ENCODE peak calls at places on chromosomes 2 and 18, in five cellular contexts. One of them, this sample, is unnamed.
A peak's percentile ranks its signal among the peaks of the same experiment; 100 is the strongest.

GRCh38 chr2:107407974-107408373 is 418.7 kb upstream of the RGPD4 start:
- DNase-seq in fibroblast of lung: no peak
- DNase-seq in heart right ventricle: no peak
- DNase-seq in pancreas: no peak
- DNase-seq in HCT116: no peak
- DNase-seq in this sample: no peak

GRCh38 chr2:235711527-235711926 is 217.7 kb downstream of the AGAP1 start:
- DNase-seq in HCT116: no peak
- DNase-seq in pancreas: no peak
- DNase-seq in heart right ventricle: no peak
- DNase-seq in fibroblast of lung: no peak
- DNase-seq in this sample: no peak

GRCh38 chr2:67079729-67080128 is 317.4 kb upstream of the ETAA1 start:
- DNase-seq in HCT116: no peak
- DNase-seq in fibroblast of lung: no peak
- DNase-seq in pancreas: no peak
- DNase-seq in heart right ventricle: no peak
- DNase-seq in this sample: no peak

GRCh38 chr2:207791579-207792243 is 22.0 kb upstream of the FZD5 start:
- DNase-seq in HCT116: no peak
- DNase-seq in heart right ventricle: no peak
- DNase-seq in pancreas: no peak
- DNase-seq in fibroblast of lung: no peak
- DNase-seq in this sample: no peak

GRCh38 chr2:30677231-30677630 is 130.0 kb downstream of the CAPN13 start:
- DNase-seq in fibroblast of lung: no peak
- DNase-seq in pancreas: no peak
- DNase-seq in heart right ventricle: no peak
- DNase-seq in HCT116: no peak
- DNase-seq in this sample: no peak

GRCh38 chr2:219645631-219646527 is 18.4 kb downstream of the SLC4A3 start:
- DNase-seq in fibroblast of lung: peak; percentile 85
- DNase-seq in HCT116: peak; percentile 65
- DNase-seq in heart right ventricle: no peak
- DNase-seq in pancreas: no peak
- DNase-seq in this sample: no peak

GRCh38 chr2:31992934-31993333 is 17.9 kb downstream of the MEMO1 start:
- DNase-seq in pancreas: no peak
- DNase-seq in HCT116: no peak
- DNase-seq in heart right ventricle: no peak
- DNase-seq in fibroblast of lung: no peak
- DNase-seq in this sample: no peak

GRCh38 chr2:15973446-15974202 is 33.3 kb downstream of the MYCN start:
- DNase-seq in pancreas: no peak
- DNase-seq in heart right ventricle: no peak
- DNase-seq in HCT116: no peak
- DNase-seq in fibroblast of lung: no peak
- DNase-seq in this sample: no peak

GRCh38 chr18:62294073-62294472 is 31.0 kb upstream of the TNFRSF11A start:
- DNase-seq in fibroblast of lung: no peak
- DNase-seq in pancreas: no peak
- DNase-seq in HCT116: no peak
- DNase-seq in heart right ventricle: no peak
- DNase-seq in this sample: no peak

GRCh38 chr18:79049506-79049905 is 19.7 kb upstream of the ATP9B start:
- DNase-seq in HCT116: no peak
- DNase-seq in heart right ventricle: no peak
- DNase-seq in fibroblast of lung: no peak
- DNase-seq in pancreas: no peak
- DNase-seq in this sample: no peak

GRCh38 chr18:79047556-79048244 is 21.5 kb upstream of the ATP9B start:
- DNase-seq in heart right ventricle: no peak
- DNase-seq in pancreas: no peak
- DNase-seq in fibroblast of lung: no peak
- DNase-seq in HCT116: no peak
- DNase-seq in this sample: no peak

GRCh38 chr18:79046522-79046921 is 22.7 kb upstream of the ATP9B start:
- DNase-seq in HCT116: no peak
- DNase-seq in pancreas: no peak
- DNase-seq in heart right ventricle: no peak
- DNase-seq in fibroblast of lung: no peak
- DNase-seq in this sample: no peak

GRCh38 chr18:79050005-79050404 is 19.2 kb upstream of the ATP9B start:
- DNase-seq in HCT116: no peak
- DNase-seq in heart right ventricle: no peak
- DNase-seq in pancreas: no peak
- DNase-seq in fibroblast of lung: no peak
- DNase-seq in this sample: no peak

DNA sequence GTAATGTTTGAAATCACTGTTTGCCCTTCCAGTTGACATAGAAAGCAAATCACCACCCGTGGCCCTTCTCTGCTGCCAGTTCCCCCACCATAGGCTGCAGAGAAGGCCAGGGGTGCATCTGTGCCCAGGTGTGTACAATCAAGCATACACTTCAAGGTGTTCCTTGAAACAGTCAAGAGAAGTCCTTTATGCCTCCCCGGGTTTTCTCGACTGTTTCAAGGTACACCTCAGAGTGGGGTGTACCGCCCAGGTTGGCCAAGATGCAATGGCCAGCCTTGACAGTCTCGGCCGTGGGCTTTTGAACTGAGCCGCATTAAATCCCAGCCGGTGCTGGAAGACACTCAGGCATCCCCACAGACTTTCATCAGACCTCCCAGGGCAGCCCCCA is 21.0 kb upstream of the ATP9B start:
- DNase-seq in fibroblast of lung: no peak
- DNase-seq in HCT116: no peak
- DNase-seq in heart right ventricle: no peak
- DNase-seq in pancreas: no peak
- DNase-seq in this sample: no peak
- H3K27me3 ChIP-seq in fibroblast of lung: no peaks in the 10 kb centered on the region
- H3K27me3 ChIP-seq in HCT116: no peaks in the 10 kb centered on the region
- H3K27me3 ChIP-seq in heart right ventricle: peaks cover 5% of the 10 kb centered on the region
- H3K27me3 ChIP-seq in pancreas: no peaks in the 10 kb centered on the region
- H3K27me3 ChIP-seq in this sample: no peaks in the 10 kb centered on the region

GRCh38 chr18:72107647-72108046 is 436.5 kb downstream of the CBLN2 start:
- DNase-seq in HCT116: no peak
- DNase-seq in pancreas: no peak
- DNase-seq in heart right ventricle: no peak
- DNase-seq in fibroblast of lung: peak; percentile 4
- DNase-seq in this sample: no peak
- H3K27ac ChIP-seq in HCT116: no peak overlapping the region
- H3K27ac ChIP-seq in pancreas: no peak overlapping the region
- H3K27ac ChIP-seq in heart right ventricle: no peak overlapping the region
- H3K27ac ChIP-seq in fibroblast of lung: no peak overlapping the region
- H3K27ac ChIP-seq in this sample: no peak overlapping the region

DNA sequence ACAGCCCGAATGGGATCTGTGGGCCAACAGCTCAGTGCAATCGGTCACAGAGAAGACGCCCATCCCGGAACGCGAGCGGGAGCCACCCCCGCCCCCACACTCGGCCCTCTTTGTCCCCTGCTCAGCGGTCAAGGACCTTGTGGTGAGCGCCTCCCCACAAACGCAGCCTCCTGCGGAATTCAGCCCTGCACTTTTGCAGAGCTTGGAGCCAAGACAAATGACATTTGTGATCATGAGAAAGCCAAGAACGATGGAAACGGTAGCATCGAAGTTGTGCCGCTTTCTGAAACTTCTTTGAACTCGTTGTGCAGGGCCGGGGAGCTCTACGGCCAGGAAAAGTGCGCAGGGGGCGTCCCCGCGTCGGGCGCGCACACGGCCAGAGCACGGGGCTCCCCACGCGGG is 6.7 kb upstream of the SALL3 start:
- DNase-seq in HCT116: no peak
- DNase-seq in heart right ventricle: no peak
- DNase-seq in pancreas: no peak
- DNase-seq in fibroblast of lung: no peak
- DNase-seq in this sample: no peak
- H3K27me3 ChIP-seq in HCT116: no peaks in the 10 kb centered on the region
- H3K27me3 ChIP-seq in heart right ventricle: peaks cover 93% of the 10 kb centered on the region
- H3K27me3 ChIP-seq in pancreas: peaks cover 5% of the 10 kb centered on the region
- H3K27me3 ChIP-seq in fibroblast of lung: peaks cover 14% of the 10 kb centered on the region
- H3K27me3 ChIP-seq in this sample: no peaks in the 10 kb centered on the region

GRCh38 chr2:152407806-152408205 is 72.8 kb downstream of the FMNL2 start:
- DNase-seq in fibroblast of lung: no peak
- DNase-seq in heart right ventricle: no peak
- DNase-seq in pancreas: no peak
- DNase-seq in HCT116: no peak
- DNase-seq in this sample: no peak

GRCh38 chr2:152407204-152407721 is 72.3 kb downstream of the FMNL2 start:
- DNase-seq in fibroblast of lung: peak; percentile 35
- DNase-seq in heart right ventricle: peak; percentile 40
- DNase-seq in pancreas: no peak
- DNase-seq in HCT116: no peak
- DNase-seq in this sample: peak; percentile 73

GRCh38 chr2:152411154-152411553 is 76.2 kb downstream of the FMNL2 start:
- DNase-seq in fibroblast of lung: no peak
- DNase-seq in HCT116: no peak
- DNase-seq in heart right ventricle: no peak
- DNase-seq in pancreas: no peak
- DNase-seq in this sample: no peak

GRCh38 chr2:152408260-152408659 is 73.3 kb downstream of the FMNL2 start:
- DNase-seq in fibroblast of lung: no peak
- DNase-seq in heart right ventricle: no peak
- DNase-seq in pancreas: no peak
- DNase-seq in HCT116: no peak
- DNase-seq in this sample: no peak

GRCh38 chr2:152409691-152410597 is 75.0 kb downstream of the FMNL2 start:
- DNase-seq in pancreas: no peak
- DNase-seq in heart right ventricle: no peak
- DNase-seq in fibroblast of lung: no peak
- DNase-seq in HCT116: no peak
- DNase-seq in this sample: no peak
- H3K27ac ChIP-seq in pancreas: peak overlapping the region; percentile 14
- H3K27ac ChIP-seq in heart right ventricle: no peak overlapping the region
- H3K27ac ChIP-seq in fibroblast of lung: no peak overlapping the region
- H3K27ac ChIP-seq in HCT116: no peak overlapping the region
- H3K27ac ChIP-seq in this sample: peak overlapping the region; percentile 0

GRCh38 chr2:105156166-105156565 is 85.4 kb upstream of the GPR45 start:
- DNase-seq in HCT116: no peak
- DNase-seq in heart right ventricle: no peak
- DNase-seq in pancreas: no peak
- DNase-seq in fibroblast of lung: no peak
- DNase-seq in this sample: no peak

GRCh38 chr2:105144941-105145300 is 96.6 kb upstream of the GPR45 start:
- DNase-seq in fibroblast of lung: no peak
- DNase-seq in pancreas: no peak
- DNase-seq in heart right ventricle: no peak
- DNase-seq in HCT116: no peak
- DNase-seq in this sample: no peak

GRCh38 chr2:105144128-105144940 is 97.2 kb upstream of the GPR45 start:
- DNase-seq in HCT116: no peak
- DNase-seq in fibroblast of lung: no peak
- DNase-seq in heart right ventricle: no peak
- DNase-seq in pancreas: no peak
- DNase-seq in this sample: no peak

GRCh38 chr2:105149272-105149671 is 92.3 kb upstream of the GPR45 start:
- DNase-seq in fibroblast of lung: no peak
- DNase-seq in heart right ventricle: no peak
- DNase-seq in pancreas: no peak
- DNase-seq in HCT116: no peak
- DNase-seq in this sample: no peak

GRCh38 chr2:105150231-105150630 is 91.3 kb upstream of the GPR45 start:
- DNase-seq in heart right ventricle: no peak
- DNase-seq in pancreas: no peak
- DNase-seq in HCT116: no peak
- DNase-seq in fibroblast of lung: no peak
- DNase-seq in this sample: no peak
- H3K27me3 ChIP-seq in heart right ventricle: peaks cover 43% of the 10 kb centered on the region
- H3K27me3 ChIP-seq in pancreas: peaks cover 2% of the 10 kb centered on the region
- H3K27me3 ChIP-seq in HCT116: no peaks in the 10 kb centered on the region
- H3K27me3 ChIP-seq in fibroblast of lung: no peaks in the 10 kb centered on the region
- H3K27me3 ChIP-seq in this sample: peaks cover under 1% of the 10 kb centered on the region

GRCh38 chr18:67359868-67360838 is 156.4 kb downstream of the DSEL start:
- DNase-seq in HCT116: no peak
- DNase-seq in pancreas: no peak
- DNase-seq in fibroblast of lung: peak; percentile 92
- DNase-seq in heart right ventricle: no peak
- DNase-seq in this sample: peak; percentile 64
- H3K27ac ChIP-seq in HCT116: no peak overlapping the region
- H3K27ac ChIP-seq in pancreas: peak overlapping the region; percentile 13
- H3K27ac ChIP-seq in fibroblast of lung: no peak overlapping the region
- H3K27ac ChIP-seq in heart right ventricle: peak overlapping the region; percentile 57
- H3K27ac ChIP-seq in this sample: peak overlapping the region; percentile 67

GRCh38 chr2:240734756-240735155 is 43.1 kb downstream of the AQP12A start:
- DNase-seq in fibroblast of lung: no peak
- DNase-seq in heart right ventricle: no peak
- DNase-seq in pancreas: no peak
- DNase-seq in HCT116: no peak
- DNase-seq in this sample: no peak

GRCh38 chr2:240733803-240734495 is 42.3 kb downstream of the AQP12A start:
- DNase-seq in fibroblast of lung: no peak
- DNase-seq in pancreas: no peak
- DNase-seq in HCT116: no peak
- DNase-seq in heart right ventricle: no peak
- DNase-seq in this sample: no peak

GRCh38 chr2:240732911-240733622 is 41.4 kb downstream of the AQP12A start:
- DNase-seq in heart right ventricle: no peak
- DNase-seq in HCT116: no peak
- DNase-seq in pancreas: no peak
- DNase-seq in fibroblast of lung: no peak
- DNase-seq in this sample: no peak

GRCh38 chr2:240736281-240737250 is 44.9 kb downstream of the AQP12A start:
- DNase-seq in pancreas: no peak
- DNase-seq in fibroblast of lung: no peak
- DNase-seq in HCT116: no peak
- DNase-seq in heart right ventricle: no peak
- DNase-seq in this sample: no peak

DNA sequence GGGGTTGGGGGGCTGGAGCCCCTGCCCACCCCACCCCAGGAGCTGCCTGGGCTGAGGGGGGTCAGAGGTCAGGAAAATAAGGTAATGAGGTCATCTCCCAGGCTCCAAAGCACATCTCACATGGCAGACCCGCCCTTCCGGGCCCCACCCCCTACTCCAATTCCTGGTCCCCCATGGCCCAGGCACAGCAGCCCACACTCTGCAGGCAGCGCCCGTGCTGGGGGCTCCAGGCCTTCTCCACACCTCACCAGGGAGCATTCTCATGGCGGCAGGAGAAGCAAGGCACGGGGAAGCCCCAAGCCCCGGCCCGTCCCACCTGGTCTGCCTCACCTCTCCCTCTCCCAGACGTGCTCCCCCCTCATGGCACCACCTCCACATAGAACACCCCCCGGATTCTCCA is 43.8 kb downstream of the AQP12A start:
- DNase-seq in HCT116: no peak
- DNase-seq in pancreas: no peak
- DNase-seq in heart right ventricle: no peak
- DNase-seq in fibroblast of lung: no peak
- DNase-seq in this sample: no peak
- H3K27me3 ChIP-seq in HCT116: no peaks in the 10 kb centered on the region
- H3K27me3 ChIP-seq in pancreas: no peaks in the 10 kb centered on the region
- H3K27me3 ChIP-seq in heart right ventricle: peaks cover 17% of the 10 kb centered on the region
- H3K27me3 ChIP-seq in fibroblast of lung: no peaks in the 10 kb centered on the region
- H3K27me3 ChIP-seq in this sample: no peaks in the 10 kb centered on the region

GRCh38 chr18:12278153-12278764 is 24.1 kb downstream of the CIDEA start:
- DNase-seq in heart right ventricle: no peak
- DNase-seq in fibroblast of lung: peak; percentile 18
- DNase-seq in HCT116: no peak
- DNase-seq in pancreas: no peak
- DNase-seq in this sample: no peak
- H3K27ac ChIP-seq in heart right ventricle: peak overlapping the region; percentile 99
- H3K27ac ChIP-seq in fibroblast of lung: peak overlapping the region; percentile 99
- H3K27ac ChIP-seq in HCT116: no peak overlapping the region
- H3K27ac ChIP-seq in pancreas: peak overlapping the region; percentile 59
- H3K27ac ChIP-seq in this sample: peak overlapping the region; percentile 99

This sample was measured in aorta.